ENCODE peak calls at places on chromosomes 12 and 14, in nine cellular contexts. One of them, this sample, is unnamed.

GRCh38 chr12:8956073-8956472 is 6.6 kb upstream of the M6PR start:
- DNase-seq in substantia nigra: no peak
- DNase-seq in activated T-helper 1 cell treated with Interleukin-2 at 50 U/mL for 16 hours: no peak
- DNase-seq in RWPE2: no peak
- DNase-seq in T1000: no peak
- DNase-seq in effector CD4-positive, alpha-beta T cell: no peak
- DNase-seq in SW480: no peak
- DNase-seq in T-helper 2 cell: no peak
- DNase-seq in A172: no peak
- DNase-seq in this sample: no peak

GRCh38 chr12:98439471-98440164 is 75.8 kb upstream of the TMPO start:
- DNase-seq in SW480: no peak
- DNase-seq in A172: peak; percentile 2
- DNase-seq in T1000: no peak
- DNase-seq in substantia nigra: no peak
- DNase-seq in RWPE2: no peak
- DNase-seq in effector CD4-positive, alpha-beta T cell: no peak
- DNase-seq in T-helper 2 cell: no peak
- DNase-seq in activated T-helper 1 cell treated with Interleukin-2 at 50 U/mL for 16 hours: no peak
- DNase-seq in this sample: no peak

GRCh38 chr14:71244341-71244740 is 337.1 kb downstream of the PCNX1 start:
- DNase-seq in substantia nigra: no peak
- DNase-seq in SW480: no peak
- DNase-seq in A172: no peak
- DNase-seq in RWPE2: no peak
- DNase-seq in effector CD4-positive, alpha-beta T cell: no peak
- DNase-seq in T-helper 2 cell: no peak
- DNase-seq in T1000: no peak
- DNase-seq in activated T-helper 1 cell treated with Interleukin-2 at 50 U/mL for 16 hours: no peak
- DNase-seq in this sample: no peak

GRCh38 chr12:110107369-110108281 is 16.5 kb upstream of the IFT81 start:
- DNase-seq in T1000: no peak
- DNase-seq in RWPE2: no peak
- DNase-seq in activated T-helper 1 cell treated with Interleukin-2 at 50 U/mL for 16 hours: no peak
- DNase-seq in SW480: no peak
- DNase-seq in effector CD4-positive, alpha-beta T cell: no peak
- DNase-seq in substantia nigra: no peak
- DNase-seq in A172: peak; percentile 70
- DNase-seq in T-helper 2 cell: no peak
- DNase-seq in this sample: peak; percentile 84

GRCh38 chr14:45212231-45212630 is 40.8 kb downstream of the MIS18BP1 start:
- DNase-seq in effector CD4-positive, alpha-beta T cell: no peak
- DNase-seq in A172: no peak
- DNase-seq in SW480: no peak
- DNase-seq in T1000: no peak
- DNase-seq in substantia nigra: no peak
- DNase-seq in activated T-helper 1 cell treated with Interleukin-2 at 50 U/mL for 16 hours: no peak
- DNase-seq in RWPE2: no peak
- DNase-seq in T-helper 2 cell: no peak
- DNase-seq in this sample: no peak

GRCh38 chr14:52048641-52049204 is 20.1 kb downstream of the NID2 start:
- DNase-seq in SW480: no peak
- DNase-seq in activated T-helper 1 cell treated with Interleukin-2 at 50 U/mL for 16 hours: no peak
- DNase-seq in RWPE2: no peak
- DNase-seq in T1000: no peak
- DNase-seq in substantia nigra: no peak
- DNase-seq in A172: peak; percentile 27
- DNase-seq in effector CD4-positive, alpha-beta T cell: no peak
- DNase-seq in T-helper 2 cell: no peak
- DNase-seq in this sample: no peak

GRCh38 chr12:68303850-68304249 is 28.3 kb downstream of the MDM1 start:
- DNase-seq in substantia nigra: no peak
- DNase-seq in T-helper 2 cell: no peak
- DNase-seq in effector CD4-positive, alpha-beta T cell: no peak
- DNase-seq in A172: no peak
- DNase-seq in RWPE2: no peak
- DNase-seq in activated T-helper 1 cell treated with Interleukin-2 at 50 U/mL for 16 hours: no peak
- DNase-seq in T1000: no peak
- DNase-seq in SW480: no peak
- DNase-seq in this sample: no peak

GRCh38 chr12:49825360-49825970 is 2.7 kb downstream of the NCKAP5L start:
- DNase-seq in activated T-helper 1 cell treated with Interleukin-2 at 50 U/mL for 16 hours: no peak
- DNase-seq in T1000: no peak
- DNase-seq in A172: no peak
- DNase-seq in SW480: no peak
- DNase-seq in T-helper 2 cell: no peak
- DNase-seq in substantia nigra: no peak
- DNase-seq in RWPE2: no peak
- DNase-seq in effector CD4-positive, alpha-beta T cell: no peak
- DNase-seq in this sample: no peak

GRCh38 chr14:106694638-106695393 is 1168.4 kb downstream of the TMEM121 start:
- DNase-seq in T1000: no peak
- DNase-seq in activated T-helper 1 cell treated with Interleukin-2 at 50 U/mL for 16 hours: peak; percentile 14
- DNase-seq in SW480: peak; percentile 67
- DNase-seq in effector CD4-positive, alpha-beta T cell: peak; percentile 31
- DNase-seq in RWPE2: no peak
- DNase-seq in A172: no peak
- DNase-seq in T-helper 2 cell: peak; percentile 26
- DNase-seq in substantia nigra: no peak
- DNase-seq in this sample: no peak

GRCh38 chr14:86532219-86532618 is 1002.3 kb downstream of the FLRT2 start:
- DNase-seq in substantia nigra: no peak
- DNase-seq in activated T-helper 1 cell treated with Interleukin-2 at 50 U/mL for 16 hours: no peak
- DNase-seq in RWPE2: no peak
- DNase-seq in effector CD4-positive, alpha-beta T cell: no peak
- DNase-seq in SW480: no peak
- DNase-seq in T-helper 2 cell: no peak
- DNase-seq in T1000: no peak
- DNase-seq in A172: peak; percentile 36
- DNase-seq in this sample: no peak

GRCh38 chr12:116532986-116533342 is 26.2 kb upstream of the MAP1LC3B2 start:
- DNase-seq in T-helper 2 cell: no peak
- DNase-seq in A172: no peak
- DNase-seq in SW480: no peak
- DNase-seq in activated T-helper 1 cell treated with Interleukin-2 at 50 U/mL for 16 hours: no peak
- DNase-seq in effector CD4-positive, alpha-beta T cell: no peak
- DNase-seq in T1000: no peak
- DNase-seq in RWPE2: no peak
- DNase-seq in substantia nigra: no peak
- DNase-seq in this sample: no peak

GRCh38 chr12:13387074-13387473 is 190.5 kb downstream of the EMP1 start:
- DNase-seq in activated T-helper 1 cell treated with Interleukin-2 at 50 U/mL for 16 hours: no peak
- DNase-seq in RWPE2: no peak
- DNase-seq in SW480: no peak
- DNase-seq in effector CD4-positive, alpha-beta T cell: no peak
- DNase-seq in A172: no peak
- DNase-seq in T-helper 2 cell: no peak
- DNase-seq in T1000: no peak
- DNase-seq in substantia nigra: no peak
- DNase-seq in this sample: no peak